ENCODE peak calls at places on chromosomes 11 and 22, in seven cellular contexts. One of them, this sample, is unnamed.

GRCh38 chr11:60498853-60499252 is 6.3 kb downstream of the MS4A12 start:
- DNase-seq in neuronal stem cell: no peak
- DNase-seq in H9: no peak
- DNase-seq in trophoblast cell: no peak
- DNase-seq in IMR-90: no peak
- DNase-seq in mesenchymal stem cell: no peak
- DNase-seq in H1: no peak
- DNase-seq in this sample: no peak

GRCh38 chr11:131889146-131889577 is 518.7 kb downstream of the NTM start:
- DNase-seq in neuronal stem cell: no peak
- DNase-seq in H9: no peak
- DNase-seq in trophoblast cell: peak; percentile 36
- DNase-seq in IMR-90: peak; percentile 95
- DNase-seq in mesenchymal stem cell: peak; percentile 98
- DNase-seq in H1: no peak
- DNase-seq in this sample: peak; percentile 91

GRCh38 chr11:123798513-123799252 is 7.5 kb downstream of the OR6M1 start:
- DNase-seq in neuronal stem cell: no peak
- DNase-seq in H9: no peak
- DNase-seq in trophoblast cell: no peak
- DNase-seq in IMR-90: no peak
- DNase-seq in mesenchymal stem cell: no peak
- DNase-seq in H1: no peak
- DNase-seq in this sample: no peak

GRCh38 chr11:81342956-81343355 is 1390.7 kb downstream of the FAM181B start:
- DNase-seq in neuronal stem cell: no peak
- DNase-seq in H9: no peak
- DNase-seq in trophoblast cell: no peak
- DNase-seq in IMR-90: no peak
- DNase-seq in mesenchymal stem cell: no peak
- DNase-seq in H1: no peak
- DNase-seq in this sample: no peak

GRCh38 chr11:94203070-94203469 is 74.4 kb downstream of the PANX1 start:
- DNase-seq in neuronal stem cell: no peak
- DNase-seq in H9: no peak
- DNase-seq in trophoblast cell: no peak
- DNase-seq in IMR-90: no peak
- DNase-seq in mesenchymal stem cell: no peak
- DNase-seq in H1: no peak
- DNase-seq in this sample: no peak

GRCh38 chr11:16909375-16910035 is 104.7 kb downstream of the PLEKHA7 start:
- DNase-seq in neuronal stem cell: no peak
- DNase-seq in H9: no peak
- DNase-seq in trophoblast cell: no peak
- DNase-seq in IMR-90: no peak
- DNase-seq in mesenchymal stem cell: no peak
- DNase-seq in H1: no peak
- DNase-seq in this sample: no peak

GRCh38 chr11:57155838-57156583 is 25.7 kb upstream of the LRRC55 start:
- DNase-seq in neuronal stem cell: peak; percentile 15
- DNase-seq in H9: peak; percentile 31
- DNase-seq in trophoblast cell: peak; percentile 73
- DNase-seq in IMR-90: no peak
- DNase-seq in mesenchymal stem cell: no peak
- DNase-seq in H1: no peak
- DNase-seq in this sample: peak; percentile 76

GRCh38 chr11:15969281-15969680 is 387.1 kb downstream of the SOX6 start:
- DNase-seq in neuronal stem cell: no peak
- DNase-seq in H9: no peak
- DNase-seq in trophoblast cell: peak; percentile 58
- DNase-seq in IMR-90: peak; percentile 93
- DNase-seq in mesenchymal stem cell: peak; percentile 89
- DNase-seq in H1: no peak
- DNase-seq in this sample: peak; percentile 68

GRCh38 chr22:41285441-41285819 is 557 bp downstream of the RANGAP1 start:
- DNase-seq in neuronal stem cell: peak; percentile 37
- DNase-seq in H9: peak; percentile 48
- DNase-seq in trophoblast cell: peak; percentile 97
- DNase-seq in IMR-90: peak; percentile 96
- DNase-seq in mesenchymal stem cell: peak; percentile 97
- DNase-seq in H1: no peak
- DNase-seq in this sample: peak; percentile 91

GRCh38 chr11:64400096-64400495 is 41.1 kb downstream of the RPS6KA4 start:
- DNase-seq in neuronal stem cell: no peak
- DNase-seq in H9: no peak
- DNase-seq in trophoblast cell: no peak
- DNase-seq in IMR-90: no peak
- DNase-seq in mesenchymal stem cell: no peak
- DNase-seq in H1: no peak
- DNase-seq in this sample: no peak

GRCh38 chr11:125084761-125085231 is 21.7 kb downstream of the SLC37A2 start:
- DNase-seq in neuronal stem cell: no peak
- DNase-seq in H9: no peak
- DNase-seq in trophoblast cell: no peak
- DNase-seq in IMR-90: no peak
- DNase-seq in mesenchymal stem cell: no peak
- DNase-seq in H1: no peak
- DNase-seq in this sample: no peak

GRCh38 chr11:5600374-5600851 is 4.0 kb downstream of the TRIM6 start:
- DNase-seq in neuronal stem cell: peak; percentile 55
- DNase-seq in H9: peak; percentile 81
- DNase-seq in trophoblast cell: peak; percentile 90
- DNase-seq in IMR-90: peak; percentile 90
- DNase-seq in mesenchymal stem cell: peak; percentile 91
- DNase-seq in H1: peak; percentile 66
- DNase-seq in this sample: peak; percentile 95

GRCh38 chr11:134027671-134028070 is 41.2 kb upstream of the JAM3 start:
- DNase-seq in neuronal stem cell: no peak
- DNase-seq in H9: no peak
- DNase-seq in trophoblast cell: no peak
- DNase-seq in IMR-90: no peak
- DNase-seq in mesenchymal stem cell: no peak
- DNase-seq in H1: no peak
- DNase-seq in this sample: no peak

GRCh38 chr11:33266418-33267215 is 9.4 kb downstream of the HIPK3 start:
- DNase-seq in neuronal stem cell: no peak
- DNase-seq in H9: no peak
- DNase-seq in trophoblast cell: peak; percentile 95
- DNase-seq in IMR-90: peak; percentile 58
- DNase-seq in mesenchymal stem cell: peak; percentile 87
- DNase-seq in H1: no peak
- DNase-seq in this sample: peak; percentile 75

GRCh38 chr22:33922268-33922667 is 2.0 kb upstream of the LARGE1 start:
- DNase-seq in neuronal stem cell: no peak
- DNase-seq in H9: peak; percentile 72
- DNase-seq in trophoblast cell: peak; percentile 37
- DNase-seq in IMR-90: peak; percentile 34
- DNase-seq in mesenchymal stem cell: peak; percentile 63
- DNase-seq in H1: no peak
- DNase-seq in this sample: peak; percentile 75

GRCh38 chr11:57202282-57202681 is 20.5 kb downstream of the LRRC55 start:
- DNase-seq in neuronal stem cell: no peak
- DNase-seq in H9: no peak
- DNase-seq in trophoblast cell: no peak
- DNase-seq in IMR-90: no peak
- DNase-seq in mesenchymal stem cell: no peak
- DNase-seq in H1: no peak
- DNase-seq in this sample: no peak

GRCh38 chr11:74675761-74676160 is 55.5 kb downstream of the CHRDL2 start:
- DNase-seq in neuronal stem cell: no peak
- DNase-seq in H9: no peak
- DNase-seq in trophoblast cell: no peak
- DNase-seq in IMR-90: no peak
- DNase-seq in mesenchymal stem cell: no peak
- DNase-seq in H1: no peak
- DNase-seq in this sample: no peak

GRCh38 chr11:44372989-44373388 is 63.0 kb upstream of the ALX4 start:
- DNase-seq in neuronal stem cell: no peak
- DNase-seq in H9: no peak
- DNase-seq in trophoblast cell: no peak
- DNase-seq in IMR-90: no peak
- DNase-seq in mesenchymal stem cell: no peak
- DNase-seq in H1: no peak
- DNase-seq in this sample: peak; percentile 62

DNA sequence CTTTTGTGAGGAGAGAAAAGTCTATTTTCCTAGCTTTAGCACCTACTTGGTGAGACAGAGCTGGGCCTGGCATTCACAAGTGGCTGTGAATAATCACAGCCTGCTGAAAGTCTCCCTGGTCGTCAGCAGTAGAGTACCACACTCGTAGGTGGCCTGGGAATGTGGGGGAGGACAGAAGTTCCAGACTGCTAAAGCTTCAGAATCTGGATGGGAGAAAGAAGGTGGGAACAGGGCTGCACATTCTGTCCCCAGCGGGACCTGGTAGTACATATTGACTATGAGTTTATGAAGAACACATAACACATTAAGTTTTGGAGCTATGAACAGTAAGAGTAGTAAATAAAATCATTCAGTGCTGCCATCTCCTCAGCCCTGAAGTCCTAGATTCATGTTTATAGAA is 19.0 kb upstream of the LIMK2 start:
- DNase-seq in neuronal stem cell: no peak
- DNase-seq in H9: no peak
- DNase-seq in trophoblast cell: no peak
- DNase-seq in IMR-90: no peak
- DNase-seq in mesenchymal stem cell: no peak
- DNase-seq in H1: no peak
- DNase-seq in this sample: peak; percentile 58
- H3K23ac ChIP-seq in neuronal stem cell: no peak overlapping the region
- H3K23ac ChIP-seq in H9: no peak overlapping the region
- H3K23ac ChIP-seq in trophoblast cell: no peak overlapping the region
- H3K23ac ChIP-seq in IMR-90: peak overlapping the region; percentile 2
- H3K23ac ChIP-seq in mesenchymal stem cell: no peak overlapping the region
- H3K23ac ChIP-seq in H1: no peak overlapping the region
- H3K23ac ChIP-seq in this sample: no peak overlapping the region

GRCh38 chr11:111633756-111634362 is 31.6 kb downstream of the SIK2 start:
- DNase-seq in neuronal stem cell: no peak
- DNase-seq in H9: no peak
- DNase-seq in trophoblast cell: no peak
- DNase-seq in IMR-90: peak; percentile 35
- DNase-seq in mesenchymal stem cell: no peak
- DNase-seq in H1: no peak
- DNase-seq in this sample: no peak
- H3K4me1 ChIP-seq in neuronal stem cell: peaks cover 21% of the 10 kb centered on the region
- H3K4me1 ChIP-seq in H9: peaks cover 3% of the 10 kb centered on the region
- H3K4me1 ChIP-seq in trophoblast cell: no peaks in the 10 kb centered on the region
- H3K4me1 ChIP-seq in IMR-90: peaks cover 12% of the 10 kb centered on the region
- H3K4me1 ChIP-seq in mesenchymal stem cell: peaks cover 2% of the 10 kb centered on the region
- H3K4me1 ChIP-seq in H1: no peaks in the 10 kb centered on the region
- H3K4me1 ChIP-seq in this sample: peaks cover 2% of the 10 kb centered on the region

DNA sequence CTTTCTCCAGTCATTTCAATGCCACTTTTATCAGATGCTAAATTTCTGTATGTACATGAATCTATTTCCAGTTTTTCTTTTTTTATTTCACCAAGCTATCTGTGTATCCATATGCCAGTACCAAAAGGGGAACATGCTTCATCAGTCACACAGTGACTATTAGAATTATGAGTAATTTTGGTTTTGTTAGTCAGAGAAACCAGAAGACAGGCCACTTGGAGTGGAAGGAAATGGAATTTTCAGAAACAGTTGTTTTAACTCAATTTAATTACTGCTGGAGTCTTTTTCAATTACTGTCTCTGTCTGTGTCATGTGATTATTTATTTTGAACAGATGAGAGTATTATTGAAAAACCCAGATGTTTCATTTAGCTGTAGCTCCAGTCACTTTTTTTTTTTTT is 84.6 kb upstream of the ANO3 start:
- DNase-seq in neuronal stem cell: no peak
- DNase-seq in H9: no peak
- DNase-seq in trophoblast cell: no peak
- DNase-seq in IMR-90: peak; percentile 81
- DNase-seq in mesenchymal stem cell: no peak
- DNase-seq in H1: no peak
- DNase-seq in this sample: no peak
- H4K8ac ChIP-seq in neuronal stem cell: no peak overlapping the region
- H4K8ac ChIP-seq in H9: no peak overlapping the region
- H4K8ac ChIP-seq in trophoblast cell: no peak overlapping the region
- H4K8ac ChIP-seq in IMR-90: no peak overlapping the region
- H4K8ac ChIP-seq in mesenchymal stem cell: no peak overlapping the region
- H4K8ac ChIP-seq in H1: no peak overlapping the region
- H4K8ac ChIP-seq in this sample: no peak overlapping the region

GRCh38 chr22:39423976-39424375 is 24.4 kb downstream of the TAB1 start:
- DNase-seq in neuronal stem cell: no peak
- DNase-seq in H9: no peak
- DNase-seq in trophoblast cell: no peak
- DNase-seq in IMR-90: no peak
- DNase-seq in mesenchymal stem cell: no peak
- DNase-seq in H1: no peak
- DNase-seq in this sample: no peak

GRCh38 chr22:39421691-39422090 is 22.1 kb downstream of the TAB1 start:
- DNase-seq in neuronal stem cell: no peak
- DNase-seq in H9: no peak
- DNase-seq in trophoblast cell: no peak
- DNase-seq in IMR-90: no peak
- DNase-seq in mesenchymal stem cell: no peak
- DNase-seq in H1: no peak
- DNase-seq in this sample: no peak

GRCh38 chr22:39422101-39422500 is 22.5 kb downstream of the TAB1 start:
- DNase-seq in neuronal stem cell: no peak
- DNase-seq in H9: no peak
- DNase-seq in trophoblast cell: no peak
- DNase-seq in IMR-90: no peak
- DNase-seq in mesenchymal stem cell: no peak
- DNase-seq in H1: no peak
- DNase-seq in this sample: no peak

GRCh38 chr22:39419911-39420310 is 20.3 kb downstream of the TAB1 start:
- DNase-seq in neuronal stem cell: no peak
- DNase-seq in H9: no peak
- DNase-seq in trophoblast cell: no peak
- DNase-seq in IMR-90: no peak
- DNase-seq in mesenchymal stem cell: no peak
- DNase-seq in H1: no peak
- DNase-seq in this sample: no peak

GRCh38 chr22:39422721-39423120 is 23.1 kb downstream of the TAB1 start:
- DNase-seq in neuronal stem cell: no peak
- DNase-seq in H9: no peak
- DNase-seq in trophoblast cell: no peak
- DNase-seq in IMR-90: no peak
- DNase-seq in mesenchymal stem cell: no peak
- DNase-seq in H1: no peak
- DNase-seq in this sample: no peak
- H3K23ac ChIP-seq in neuronal stem cell: no peak overlapping the region
- H3K23ac ChIP-seq in H9: no peak overlapping the region
- H3K23ac ChIP-seq in trophoblast cell: no peak overlapping the region
- H3K23ac ChIP-seq in IMR-90: no peak overlapping the region
- H3K23ac ChIP-seq in mesenchymal stem cell: no peak overlapping the region
- H3K23ac ChIP-seq in H1: no peak overlapping the region
- H3K23ac ChIP-seq in this sample: no peak overlapping the region

GRCh38 chr11:2300936-2301630 is 635 bp downstream of the C11orf21 start:
- DNase-seq in neuronal stem cell: no peak
- DNase-seq in H9: no peak
- DNase-seq in trophoblast cell: no peak
- DNase-seq in IMR-90: no peak
- DNase-seq in mesenchymal stem cell: no peak
- DNase-seq in H1: no peak
- DNase-seq in this sample: no peak
- H3K4me1 ChIP-seq in neuronal stem cell: no peaks in the 10 kb centered on the region
- H3K4me1 ChIP-seq in H9: no peaks in the 10 kb centered on the region
- H3K4me1 ChIP-seq in trophoblast cell: no peaks in the 10 kb centered on the region
- H3K4me1 ChIP-seq in IMR-90: peaks cover 7% of the 10 kb centered on the region
- H3K4me1 ChIP-seq in mesenchymal stem cell: peaks cover 27% of the 10 kb centered on the region
- H3K4me1 ChIP-seq in H1: no peaks in the 10 kb centered on the region
- H3K4me1 ChIP-seq in this sample: no peaks in the 10 kb centered on the region